ENCODE peak calls at places on chromosomes 2 and 18, in ten cellular contexts. S, K, Y, T, N, X, J, B, E and G are unnamed samples.

GRCh38 chr2:148926291-148926961 is 51.4 kb downstream of the KIF5C start:
- DNase-seq in J (peak; percentile 82), B (peak; percentile 10), T (peak; percentile 73), N (peak; percentile 60), X (no peak), E (peak; percentile 34), K (peak; percentile 95), S (peak; percentile 56), Y (peak; percentile 26), G (no peak)

GRCh38 chr2:73218298-73218697 is 4.3 kb downstream of the SMYD5 start:
- DNase-seq in J (peak; percentile 11), N (no peak), K (no peak), X (peak; percentile 42), Y (peak; percentile 74), T (peak; percentile 13), E (no peak), B (peak; percentile 80), S (no peak), G (no peak)

GRCh38 chr2:205908491-205909193 is 177.3 kb downstream of the INO80D start:
- DNase-seq in S (no peak), B (no peak), N (no peak), X (no peak), T (no peak), Y (no peak), K (no peak), J (peak; percentile 48), E (no peak), G (no peak)

GRCh38 chr18:46062781-46063180 is 9.3 kb downstream of the PSTPIP2 start:
- DNase-seq in E (no peak), J (no peak), T (no peak), Y (no peak), S (no peak), B (no peak), K (no peak), X (no peak), N (no peak), G (peak; percentile 39)

GRCh38 chr2:222306393-222307137 is 7.8 kb upstream of the PAX3 start:
- DNase-seq in X (no peak), J (no peak), N (no peak), T (no peak), S (no peak), E (no peak), Y (no peak), B (no peak), K (no peak), G (no peak)

GRCh38 chr2:11732587-11732986 is 13.8 kb upstream of the LPIN1 start:
- DNase-seq in K (no peak), S (no peak), X (no peak), T (no peak), E (no peak), Y (no peak), N (no peak), B (no peak), J (no peak), G (no peak)

GRCh38 chr2:191618789-191619185 is 59.1 kb upstream of the NABP1 start:
- DNase-seq in J (no peak), N (no peak), S (no peak), X (no peak), B (no peak), Y (no peak), K (no peak), E (no peak), T (no peak), G (peak; percentile 40)

GRCh38 chr2:207491086-207491485 is 38.7 kb upstream of the CREB1 start:
- DNase-seq in Y (no peak), E (no peak), B (no peak), J (no peak), T (no peak), X (no peak), K (no peak), S (peak; percentile 20), N (no peak), G (no peak)

GRCh38 chr2:33433279-33434235 is 42.9 kb upstream of the RASGRP3 start:
- DNase-seq in B (no peak), S (no peak), J (no peak), K (peak; percentile 54), Y (no peak), N (no peak), X (no peak), T (no peak), E (no peak), G (no peak)

GRCh38 chr2:219497495-219498279 is 1.0 kb upstream of the GMPPA start:
- DNase-seq in Y (peak; percentile 94), S (peak; percentile 89), T (peak; percentile 96), J (peak; percentile 89), X (peak; percentile 92), K (peak; percentile 94), E (peak; percentile 95), B (peak; percentile 73), N (no peak), G (peak; percentile 88)

GRCh38 chr2:45935791-45936622 is 284.5 kb downstream of the PRKCE start:
- DNase-seq in B (peak; percentile 99), N (peak; percentile 65), S (peak; percentile 86), T (peak; percentile 93), Y (peak; percentile 100), K (peak; percentile 98), J (peak; percentile 92), X (peak; percentile 98), E (peak; percentile 88), G (peak; percentile 85)

GRCh38 chr2:39118786-39119499 is 1.9 kb downstream of the SOS1 start:
- DNase-seq in N (no peak), T (no peak), K (no peak), S (no peak), J (peak; percentile 8), X (no peak), E (no peak), Y (peak; percentile 75), B (no peak), G (no peak)

GRCh38 chr2:2000018-2000733 is 255.9 kb upstream of the PXDN start:
- DNase-seq in K (no peak), S (no peak), T (no peak), X (no peak), B (no peak), Y (no peak), J (no peak), E (no peak), N (no peak), G (no peak)

DNA sequence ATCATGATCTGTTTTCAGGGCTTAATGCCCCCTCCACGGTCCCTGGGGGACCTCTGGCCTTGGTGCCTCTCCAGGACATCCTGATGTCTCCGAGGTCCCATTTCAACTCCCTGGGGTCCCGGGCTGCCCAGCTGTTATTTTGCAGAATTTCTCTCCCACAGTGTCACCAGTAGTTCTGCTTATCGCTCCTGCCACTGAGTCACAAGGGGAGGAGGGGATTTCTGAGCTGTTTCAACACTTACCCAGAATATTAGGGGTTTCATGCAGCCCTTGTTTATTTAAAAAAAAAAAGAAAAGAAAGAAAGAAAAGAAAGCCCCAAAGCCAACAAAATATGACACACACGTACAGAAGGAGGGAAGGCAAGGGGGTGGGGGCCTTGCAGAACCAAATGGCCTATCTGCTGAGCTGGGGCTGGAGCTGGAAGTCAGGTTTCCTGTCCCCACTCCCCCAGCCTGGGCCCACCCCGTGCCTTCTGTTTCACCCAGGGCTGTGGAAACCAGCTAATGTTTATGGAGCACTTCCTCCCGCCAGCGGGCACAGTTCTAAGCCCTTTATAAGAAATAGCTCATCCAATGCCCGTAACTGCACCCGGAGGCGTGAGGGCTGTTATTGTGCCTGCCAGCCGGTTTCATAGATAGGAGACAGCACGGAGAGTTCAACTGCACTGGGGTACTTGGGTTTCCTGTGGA is 8.4 kb upstream of the ARID5A start:
- DNase-seq in E (peak; percentile 52), T (peak; percentile 73), X (peak; percentile 49), S (no peak), B (peak; percentile 80), Y (peak; percentile 48), J (no peak), N (peak; percentile 54), K (peak; percentile 63), G (no peak)
- H3K27me3 ChIP-seq in E (no peaks in the 10 kb centered on the region), T (no peaks in the 10 kb centered on the region), X (no peaks in the 10 kb centered on the region), S (peaks cover 4% of the 10 kb centered on the region), B (no peaks in the 10 kb centered on the region), Y (no peaks in the 10 kb centered on the region), J (no peaks in the 10 kb centered on the region), N (no peaks in the 10 kb centered on the region), K (no peaks in the 10 kb centered on the region), G (no peaks in the 10 kb centered on the region)

GRCh38 chr2:40690525-40690924 is 238.6 kb upstream of the SLC8A1 start:
- DNase-seq in K (peak; percentile 16), E (no peak), N (no peak), Y (no peak), X (no peak), T (no peak), J (no peak), B (no peak), S (no peak), G (no peak)

GRCh38 chr2:40690036-40690435 is 238.1 kb upstream of the SLC8A1 start:
- DNase-seq in N (no peak), J (no peak), Y (no peak), S (no peak), B (no peak), K (no peak), T (no peak), X (no peak), E (no peak), G (no peak)
- H3K9me3 ChIP-seq in N (no peaks in the 10 kb centered on the region), J (no peaks in the 10 kb centered on the region), Y (no peaks in the 10 kb centered on the region), S (no peaks in the 10 kb centered on the region), B (no peaks in the 10 kb centered on the region), K (no peaks in the 10 kb centered on the region), T (no peaks in the 10 kb centered on the region), X (no peaks in the 10 kb centered on the region), E (no peaks in the 10 kb centered on the region), G (no peaks in the 10 kb centered on the region)

DNA sequence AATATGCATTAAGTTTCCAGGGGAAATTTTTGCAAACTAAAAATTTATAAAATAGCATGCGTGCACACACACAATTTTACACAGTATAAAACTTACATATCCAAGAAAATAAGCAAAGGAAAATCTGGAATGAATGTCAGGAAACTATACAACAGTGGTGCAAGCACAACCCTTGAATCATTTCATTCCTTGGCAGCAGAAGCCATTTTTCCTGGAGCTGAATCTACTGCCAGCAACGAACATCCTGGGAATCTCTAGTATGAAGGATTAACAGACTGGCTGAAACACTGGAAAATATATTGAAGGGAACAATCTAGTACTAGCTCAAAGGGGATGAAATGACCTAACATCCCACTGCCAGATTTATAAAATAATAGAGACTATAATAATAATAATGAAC is 235.3 kb downstream of the DYM start:
- DNase-seq in J (no peak), X (no peak), Y (peak; percentile 64), B (peak; percentile 61), K (no peak), T (no peak), E (no peak), S (no peak), N (no peak), G (no peak)
- H3K4me3 ChIP-seq in J (no peak overlapping the region), X (no peak overlapping the region), Y (no peak overlapping the region), B (no peak overlapping the region), K (no peak overlapping the region), T (no peak overlapping the region), E (no peak overlapping the region), S (no peak overlapping the region), N (no peak overlapping the region), G (no peak overlapping the region)

DNA sequence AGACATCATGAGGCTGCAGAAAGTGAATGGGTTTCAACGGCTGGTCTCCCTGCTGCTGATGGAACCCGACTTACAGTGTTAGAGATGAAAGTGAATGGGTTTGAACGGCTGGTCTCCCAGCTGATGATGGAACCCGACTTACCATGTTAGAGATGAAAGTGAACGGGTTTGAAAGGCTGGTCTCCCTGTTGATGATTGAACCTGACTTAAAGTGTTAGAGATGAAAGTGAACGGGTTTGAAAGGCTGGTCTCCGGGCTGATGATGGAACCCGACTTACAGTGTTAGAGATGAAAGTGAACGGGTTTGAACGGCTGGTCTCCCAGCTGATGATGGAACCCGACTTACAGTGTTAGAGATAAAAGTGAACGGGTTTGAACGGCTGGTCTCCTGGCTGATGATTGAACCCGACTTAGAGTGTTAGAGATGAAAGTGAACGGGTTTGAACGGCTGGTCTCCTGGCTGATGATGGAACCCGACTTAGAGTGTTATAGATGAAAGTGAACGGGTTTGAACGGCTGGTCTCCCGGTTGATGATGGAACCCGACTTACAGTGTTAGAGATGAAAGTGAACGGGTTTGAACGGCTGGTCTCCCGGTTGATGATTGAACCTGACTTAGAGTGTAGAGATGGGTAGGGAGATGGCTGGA is 76.1 kb upstream of the ALKAL2 start:
- DNase-seq in T (no peak), N (no peak), Y (no peak), J (no peak), E (no peak), X (no peak), B (no peak), K (no peak), S (no peak), G (no peak)
- H3K27me3 ChIP-seq in T (no peaks in the 10 kb centered on the region), N (peaks cover 3% of the 10 kb centered on the region), Y (no peaks in the 10 kb centered on the region), J (no peaks in the 10 kb centered on the region), E (no peaks in the 10 kb centered on the region), X (peaks cover 2% of the 10 kb centered on the region), B (no peaks in the 10 kb centered on the region), K (no peaks in the 10 kb centered on the region), S (no peaks in the 10 kb centered on the region), G (no peaks in the 10 kb centered on the region)